ENCODE peak calls at places on chromosomes 4 and X, in seven cellular contexts. I is tibial nerve, M is GM13976, Z is nephron progenitor cell, K is HL-60, Y is Calu3, N is GM13977. T is an unnamed sample.

GRCh38 chr4:25970241-25970675 is 56.2 kb downstream of the SMIM20 start:
- DNase-seq in I (no peak), M (peak), Z (peak), K (peak), Y (peak), N (peak), T (no peak)

GRCh38 chr4:153115322-153116100 is 88.7 kb upstream of the TRIM2 start:
- DNase-seq in I (no peak), M (no peak), Z (no peak), K (peak), Y (peak), N (peak), T (peak)

GRCh38 chr4:29927895-29928294 is 792.3 kb upstream of the PCDH7 start:
- DNase-seq in I (no peak), M (no peak), Z (no peak), K (no peak), Y (no peak), N (no peak), T (no peak)

GRCh38 chrX:69150294-69150960 is 14.8 kb downstream of the PJA1 start:
- DNase-seq in I (no peak), M (no peak), Z (no peak), K (no peak), Y (peak), N (no peak), T (peak)

GRCh38 chrX:130110379-130111219 is at the start of gene ELF4:
- DNase-seq in I (no peak), M (peak), Z (no peak), K (peak), Y (peak), N (peak), T (peak)

GRCh38 chrX:102029026-102029425 is 96.5 kb upstream of the TCEAL2 start:
- DNase-seq in I (no peak), M (no peak), Z (no peak), K (no peak), Y (no peak), N (no peak), T (no peak)

GRCh38 chr4:3679851-3680311 is 86.3 kb upstream of the ADRA2C start:
- DNase-seq in I (no peak), M (no peak), Z (no peak), K (no peak), Y (no peak), N (no peak), T (no peak)

GRCh38 chr4:142353149-142353738 is 492.9 kb downstream of the INPP4B start:
- DNase-seq in I (no peak), M (no peak), Z (peak), K (no peak), Y (no peak), N (no peak), T (peak)

GRCh38 chr4:28973591-28974350 is 1746.4 kb upstream of the PCDH7 start:
- DNase-seq in I (no peak), M (no peak), Z (no peak), K (no peak), Y (no peak), N (no peak), T (peak)

GRCh38 chr4:52102587-52102986 is 51.5 kb downstream of the SPATA18 start:
- DNase-seq in I (no peak), M (no peak), Z (no peak), K (no peak), Y (no peak), N (no peak), T (peak)

GRCh38 chrX:39764441-39764914 is 333.3 kb downstream of the BCOR start:
- DNase-seq in I (no peak), M (no peak), Z (no peak), K (no peak), Y (no peak), N (no peak), T (no peak)

GRCh38 chr4:1290165-1290977 is 680 bp downstream of the MAEA start:
- DNase-seq in I (no peak), M (no peak), Z (peak), K (no peak), Y (peak), N (peak), T (no peak)

GRCh38 chr4:149371021-149371420 is 444.6 kb downstream of the IQCM start:
- DNase-seq in I (no peak), M (peak), Z (no peak), K (peak), Y (peak), N (peak), T (peak)

GRCh38 chr4:183431614-183432013 is 12.8 kb upstream of the CDKN2AIP start:
- DNase-seq in I (no peak), M (no peak), Z (no peak), K (no peak), Y (no peak), N (no peak), T (no peak)

GRCh38 chrX:32139463-32139862 is 1067.6 kb upstream of the FTHL17 start:
- DNase-seq in I (no peak), M (no peak), Z (no peak), K (no peak), Y (no peak), N (no peak), T (no peak)

GRCh38 chr4:71607109-71607508 is 176.8 kb downstream of the GC start:
- DNase-seq in I (no peak), M (no peak), Z (no peak), K (no peak), Y (no peak), N (no peak), T (no peak)

GRCh38 chr4:153651041-153651960 is 32.8 kb upstream of the TLR2 start:
- DNase-seq in I (peak), M (no peak), Z (no peak), K (peak), Y (no peak), N (no peak), T (no peak)

GRCh38 chr4:87912164-87913004 is 63.1 kb upstream of the SPP1 start:
- DNase-seq in I (no peak), M (no peak), Z (no peak), K (no peak), Y (no peak), N (no peak), T (peak)

GRCh38 chr4:173525118-173526033 is 4.7 kb downstream of the HAND2 start:
- DNase-seq in I (no peak), M (no peak), Z (peak), K (no peak), Y (no peak), N (peak), T (peak)

GRCh38 chr4:15963001-15963451 is at the start of gene FGFBP2:
- DNase-seq in I (peak), M (peak), Z (peak), K (peak), Y (peak), N (no peak), T (peak)

GRCh38 chrX:103453655-103454054 is 65.6 kb downstream of the RAB40A start:
- DNase-seq in I (no peak), M (no peak), Z (no peak), K (no peak), Y (no peak), N (no peak), T (peak)

GRCh38 chrX:102696303-102696702 is 15.9 kb upstream of the GPRASP2 start:
- DNase-seq in I (no peak), M (no peak), Z (no peak), K (no peak), Y (no peak), N (no peak), T (no peak)

GRCh38 chrX:24767557-24767956 is 73.8 kb downstream of the POLA1 start:
- DNase-seq in I (no peak), M (no peak), Z (no peak), K (no peak), Y (no peak), N (no peak), T (no peak)

GRCh38 chr4:2261853-2262144 is at the start of gene MXD4:
- DNase-seq in I (no peak), M (no peak), Z (no peak), K (no peak), Y (no peak), N (no peak), T (no peak)

GRCh38 chrX:15206306-15206705 is 63.6 kb downstream of the ASB9 start:
- DNase-seq in I (no peak), M (no peak), Z (no peak), K (no peak), Y (peak), N (no peak), T (no peak)

GRCh38 chrX:20514358-20514757 is 247.6 kb upstream of the RPS6KA3 start:
- DNase-seq in I (no peak), M (no peak), Z (no peak), K (no peak), Y (peak), N (no peak), T (peak)

GRCh38 chr4:77852892-77853495 is 9.6 kb upstream of the MRPL1 start:
- DNase-seq in I (no peak), M (peak), Z (no peak), K (peak), Y (no peak), N (peak), T (no peak)

GRCh38 chrX:145552643-145553042 is 265.0 kb upstream of the SLITRK2 start:
- DNase-seq in I (no peak), M (no peak), Z (no peak), K (no peak), Y (no peak), N (no peak), T (no peak)

GRCh38 chr4:101761405-101761804 is 29.1 kb upstream of the BANK1 start:
- DNase-seq in I (no peak), M (no peak), Z (no peak), K (no peak), Y (no peak), N (no peak), T (no peak)

GRCh38 chrX:154739952-154740351 is 10.9 kb downstream of the GAB3 start:
- DNase-seq in I (no peak), M (no peak), Z (no peak), K (no peak), Y (no peak), N (no peak), T (no peak)

GRCh38 chr4:47167391-47167790 is 136.0 kb downstream of the GABRB1 start:
- DNase-seq in I (no peak), M (no peak), Z (no peak), K (no peak), Y (no peak), N (no peak), T (no peak)

GRCh38 chrX:3690140-3690539 is 23.3 kb downstream of the PRKX start:
- DNase-seq in I (no peak), M (no peak), Z (no peak), K (no peak), Y (no peak), N (no peak), T (peak)

GRCh38 chr4:110503588-110504435 is 27.9 kb downstream of the ENPEP start:
- DNase-seq in I (no peak), M (no peak), Z (no peak), K (no peak), Y (no peak), N (no peak), T (peak)

GRCh38 chrX:131979116-131979515 is 44.0 kb upstream of the STK26 start:
- DNase-seq in I (no peak), M (no peak), Z (no peak), K (no peak), Y (no peak), N (no peak), T (no peak)

GRCh38 chr4:82677327-82677726 is 115.5 kb upstream of the TMEM150C start:
- DNase-seq in I (no peak), M (no peak), Z (no peak), K (no peak), Y (peak), N (no peak), T (no peak)

GRCh38 chr4:169270156-169270809 is 473 bp downstream of the SH3RF1 start:
- DNase-seq in I (peak), M (peak), Z (peak), K (peak), Y (peak), N (peak), T (peak)
- TF ChIP-seq CTCF in I (no peak), M (peak), Z (no peak), K (no peak), Y (no peak), N (peak), T (peak)

GRCh38 chr4:79402452-79402851 is 5.6 kb downstream of the GK2 start:
- DNase-seq in I (no peak), M (no peak), Z (no peak), K (no peak), Y (no peak), N (no peak), T (no peak)
- TF ChIP-seq CTCF in I (no peak), M (no peak), Z (no peak), K (no peak), Y (no peak), N (no peak), T (no peak)

DNA sequence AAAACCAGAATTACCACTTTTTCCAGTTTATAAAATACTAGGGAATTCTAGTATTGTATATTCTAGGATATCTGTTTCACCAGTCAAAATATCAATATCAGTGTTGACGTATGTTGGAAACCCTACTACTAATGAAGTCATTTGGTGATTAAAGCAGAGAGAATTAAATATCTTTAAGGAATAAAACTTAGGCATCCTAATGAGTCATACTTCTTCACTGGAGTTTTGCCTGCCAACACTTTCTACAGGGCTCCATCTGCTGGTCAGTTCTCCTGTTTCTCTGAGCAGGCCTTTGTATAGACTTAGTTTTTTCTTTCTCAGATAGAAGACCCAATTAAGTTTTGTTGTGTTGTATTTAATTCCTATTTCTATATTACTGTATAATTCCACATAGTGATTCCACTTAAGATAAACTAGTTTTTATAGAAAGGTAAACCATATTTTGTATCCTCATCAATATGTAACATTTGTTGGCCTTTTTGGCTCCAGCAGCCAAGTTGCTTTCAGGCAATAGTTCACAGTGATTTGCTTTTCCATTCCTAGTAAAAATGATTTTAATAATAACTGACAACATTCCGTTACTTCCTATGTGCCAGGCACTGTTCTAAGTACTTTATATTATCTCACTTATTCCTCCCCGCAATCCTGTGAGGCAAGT is 3.5 kb downstream of the AP1AR start:
- DNase-seq in I (peak), M (peak), Z (peak), K (peak), Y (peak), N (peak), T (peak)
- TF ChIP-seq CTCF in I (peak), M (peak), Z (peak), K (peak), Y (no peak), N (peak), T (peak)

DNA sequence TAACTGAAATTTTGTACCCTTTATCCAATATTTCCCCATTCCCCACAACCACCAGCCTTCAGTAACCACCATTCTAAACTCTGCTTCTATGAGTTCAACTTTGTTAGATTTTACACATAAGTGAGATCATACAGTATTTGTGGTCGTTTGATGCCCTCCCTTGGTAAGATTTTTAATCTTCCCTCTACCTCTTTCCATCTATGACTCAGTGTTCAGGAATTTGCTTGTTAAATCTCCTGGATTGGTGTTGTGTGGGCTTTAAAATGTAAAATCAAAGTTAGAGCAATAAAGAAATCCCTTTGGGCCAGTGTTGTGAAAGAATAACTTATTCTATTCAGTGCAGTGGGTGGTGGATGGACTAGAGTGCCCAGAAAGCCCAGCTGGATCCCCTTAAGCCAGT is 37.4 kb downstream of the SLC16A2 start:
- DNase-seq in I (no peak), M (no peak), Z (no peak), K (no peak), Y (no peak), N (no peak), T (peak)
- TF ChIP-seq CTCF in I (no peak), M (no peak), Z (no peak), K (no peak), Y (no peak), N (no peak), T (no peak)

DNA sequence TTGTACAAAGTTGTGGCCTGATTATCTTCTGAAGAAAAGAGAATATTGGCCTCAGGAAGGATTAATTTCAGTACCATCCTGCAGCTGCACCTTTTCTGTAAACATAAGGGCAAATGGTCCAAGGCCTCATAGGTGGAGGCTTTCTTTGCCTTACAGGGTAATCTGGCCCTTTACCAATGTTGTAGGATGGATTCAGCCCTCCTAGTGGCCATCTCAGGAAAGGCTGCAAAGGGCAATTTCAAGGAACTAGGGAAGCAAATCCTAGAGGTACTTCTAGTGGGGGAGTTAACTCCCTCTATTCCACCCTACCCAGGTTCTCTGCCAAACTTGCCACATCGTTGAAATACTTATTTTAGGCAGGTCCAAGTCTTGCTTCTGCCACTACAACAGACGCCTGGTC is 57.6 kb downstream of the UGT2B11 start:
- DNase-seq in I (no peak), M (no peak), Z (peak), K (no peak), Y (peak), N (no peak), T (peak)
- TF ChIP-seq CTCF in I (no peak), M (no peak), Z (peak), K (no peak), Y (no peak), N (peak), T (peak)

GRCh38 chrX:112735147-112735546 is 55.4 kb upstream of the LHFPL1 start:
- DNase-seq in I (no peak), M (no peak), Z (no peak), K (no peak), Y (no peak), N (no peak), T (no peak)

GRCh38 chrX:112734250-112734649 is 54.5 kb upstream of the LHFPL1 start:
- DNase-seq in I (peak), M (no peak), Z (no peak), K (peak), Y (no peak), N (no peak), T (no peak)

GRCh38 chrX:112736310-112736709 is 56.6 kb upstream of the LHFPL1 start:
- DNase-seq in I (no peak), M (no peak), Z (no peak), K (no peak), Y (no peak), N (no peak), T (no peak)

DNA sequence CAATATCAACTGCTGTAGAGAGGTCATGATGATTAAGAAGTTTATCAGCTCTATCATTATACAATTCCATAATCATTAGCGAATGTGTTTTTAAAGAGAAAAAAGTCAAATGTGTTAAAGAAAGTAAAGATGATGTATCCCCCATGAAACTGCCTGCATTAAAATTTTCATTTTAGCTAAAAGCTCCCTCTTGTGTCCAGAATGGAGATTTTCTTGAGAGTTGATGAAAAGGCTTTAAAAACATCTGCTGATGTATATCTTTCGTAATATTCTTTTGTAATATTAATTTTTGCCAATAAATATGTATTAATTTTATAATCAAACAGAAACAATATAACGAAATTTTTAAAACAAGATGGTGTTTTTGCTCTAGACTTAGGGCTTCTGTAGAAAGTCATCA is 52.1 kb upstream of the LHFPL1 start:
- DNase-seq in I (no peak), M (no peak), Z (no peak), K (no peak), Y (no peak), N (no peak), T (peak)
- TF ChIP-seq CTCF in I (no peak), M (no peak), Z (peak), K (no peak), Y (no peak), N (peak), T (peak)

DNA sequence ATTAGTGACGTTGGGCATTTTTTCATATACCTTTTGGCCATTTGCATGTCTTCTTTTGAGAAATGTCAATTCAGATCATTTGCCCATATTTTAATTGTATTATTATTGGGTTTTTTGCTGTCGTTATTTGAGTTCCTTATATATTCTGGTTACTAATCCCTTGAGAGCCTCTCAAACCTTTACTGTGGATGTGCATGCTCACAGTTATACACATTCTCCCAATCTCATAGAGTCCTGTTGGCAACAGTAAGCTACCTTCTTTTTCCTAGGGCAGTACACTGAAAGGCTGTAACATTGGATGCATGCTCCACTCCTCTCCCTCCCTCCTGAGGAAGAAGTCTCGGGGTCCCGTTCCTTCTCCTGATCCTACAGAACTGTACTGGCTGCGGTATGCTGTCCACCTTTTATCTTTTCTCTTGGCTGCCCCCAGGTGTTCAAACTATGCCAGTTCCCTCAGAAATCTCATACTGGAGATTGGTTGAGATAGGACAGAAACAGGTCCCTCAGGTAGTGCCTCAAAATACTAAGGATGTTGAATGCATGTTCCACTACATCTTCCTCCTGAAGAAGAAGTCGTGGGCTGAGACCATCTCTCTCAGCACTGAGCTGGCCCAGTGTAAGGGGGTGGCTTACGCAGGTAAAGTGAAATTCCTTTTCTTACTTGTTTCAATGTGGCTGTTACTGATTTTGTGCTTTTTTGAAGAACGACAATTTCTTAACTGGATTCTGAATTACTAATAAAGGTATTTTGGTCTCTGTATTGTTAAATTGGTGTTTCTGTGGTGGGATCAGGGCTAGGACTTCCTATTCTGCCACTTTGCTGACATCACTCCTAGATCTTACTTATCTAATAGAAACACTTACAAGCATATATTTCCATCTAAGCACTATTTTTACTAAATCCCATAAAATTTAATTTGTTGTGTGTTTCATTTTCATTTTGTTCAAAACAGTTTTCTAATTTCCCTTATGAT is 145.4 kb upstream of the HUWE1 start:
- DNase-seq in I (peak), M (peak), Z (peak), K (peak), Y (peak), N (peak), T (peak)
- TF ChIP-seq CTCF in I (no peak), M (peak), Z (peak), K (no peak), Y (peak), N (peak), T (peak)

T was measured in fibroblast of the aortic adventitia.